ENCODE peak calls at places on chromosomes 5 and 9, in seven cellular contexts. V, W, I, J, L, T and Q are unnamed samples.

GRCh38 chr5:151284392-151284967 is 19.1 kb downstream of the SLC36A3 start:
- DNase-seq in V (no peak), W (no peak), I (no peak), J (no peak), L (no peak), T (no peak), Q (peak)

GRCh38 chr9:110871736-110872135 is 166.5 kb downstream of the LPAR1 start:
- DNase-seq in V (no peak), W (no peak), I (no peak), J (no peak), L (no peak), T (no peak), Q (no peak)

GRCh38 chr9:119005162-119005561 is 364.1 kb downstream of the BRINP1 start:
- DNase-seq in V (no peak), W (no peak), I (no peak), J (no peak), L (no peak), T (no peak), Q (no peak)

GRCh38 chr5:61321650-61322049 is 10.4 kb upstream of the ZSWIM6 start:
- DNase-seq in V (no peak), W (no peak), I (no peak), J (no peak), L (no peak), T (no peak), Q (no peak)

GRCh38 chr9:127216210-127216887 is 48.2 kb upstream of the GARNL3 start:
- DNase-seq in V (no peak), W (no peak), I (no peak), J (no peak), L (no peak), T (no peak), Q (no peak)

GRCh38 chr9:136943291-136944093 is 1.0 kb downstream of the FBXW5 start:
- DNase-seq in V (no peak), W (peak), I (peak), J (no peak), L (peak), T (peak), Q (peak)

GRCh38 chr5:1735320-1735970 is 64.2 kb downstream of the MRPL36 start:
- DNase-seq in V (no peak), W (no peak), I (peak), J (no peak), L (no peak), T (no peak), Q (no peak)

GRCh38 chr9:9753266-9753665 is 859.5 kb downstream of the PTPRD start:
- DNase-seq in V (no peak), W (no peak), I (no peak), J (no peak), L (no peak), T (no peak), Q (no peak)

GRCh38 chr5:4518924-4519660 is 621.0 kb upstream of the ADAMTS16 start:
- DNase-seq in V (no peak), W (no peak), I (no peak), J (no peak), L (no peak), T (no peak), Q (no peak)

GRCh38 chr9:36050472-36050871 is 13.8 kb downstream of the RECK start:
- DNase-seq in V (no peak), W (no peak), I (no peak), J (no peak), L (no peak), T (no peak), Q (no peak)

GRCh38 chr9:86093788-86094555 is 5.4 kb downstream of the GOLM1 start:
- DNase-seq in V (no peak), W (no peak), I (peak), J (no peak), L (peak), T (no peak), Q (peak)

GRCh38 chr5:124747770-124748686 is 1.6 kb upstream of the ZNF608 start:
- DNase-seq in V (no peak), W (no peak), I (no peak), J (no peak), L (no peak), T (no peak), Q (peak)
- TF ChIP-seq POLR2A in V (no peak), W (no peak), I (no peak), J (no peak), L (peak), T (no peak), Q (no peak)

GRCh38 chr9:4984171-4984570 is 901 bp upstream of the JAK2 start:
- DNase-seq in V (peak), W (no peak), I (no peak), J (no peak), L (no peak), T (no peak), Q (no peak)

GRCh38 chr9:4983541-4984165 is 1.4 kb upstream of the JAK2 start:
- DNase-seq in V (no peak), W (no peak), I (no peak), J (no peak), L (no peak), T (no peak), Q (no peak)

GRCh38 chr9:4986291-4986690 is 1.2 kb downstream of the JAK2 start:
- DNase-seq in V (no peak), W (no peak), I (no peak), J (no peak), L (no peak), T (no peak), Q (no peak)

GRCh38 chr9:4985376-4986266 is 549 bp downstream of the JAK2 start:
- DNase-seq in V (peak), W (no peak), I (peak), J (no peak), L (peak), T (peak), Q (peak)

DNA sequence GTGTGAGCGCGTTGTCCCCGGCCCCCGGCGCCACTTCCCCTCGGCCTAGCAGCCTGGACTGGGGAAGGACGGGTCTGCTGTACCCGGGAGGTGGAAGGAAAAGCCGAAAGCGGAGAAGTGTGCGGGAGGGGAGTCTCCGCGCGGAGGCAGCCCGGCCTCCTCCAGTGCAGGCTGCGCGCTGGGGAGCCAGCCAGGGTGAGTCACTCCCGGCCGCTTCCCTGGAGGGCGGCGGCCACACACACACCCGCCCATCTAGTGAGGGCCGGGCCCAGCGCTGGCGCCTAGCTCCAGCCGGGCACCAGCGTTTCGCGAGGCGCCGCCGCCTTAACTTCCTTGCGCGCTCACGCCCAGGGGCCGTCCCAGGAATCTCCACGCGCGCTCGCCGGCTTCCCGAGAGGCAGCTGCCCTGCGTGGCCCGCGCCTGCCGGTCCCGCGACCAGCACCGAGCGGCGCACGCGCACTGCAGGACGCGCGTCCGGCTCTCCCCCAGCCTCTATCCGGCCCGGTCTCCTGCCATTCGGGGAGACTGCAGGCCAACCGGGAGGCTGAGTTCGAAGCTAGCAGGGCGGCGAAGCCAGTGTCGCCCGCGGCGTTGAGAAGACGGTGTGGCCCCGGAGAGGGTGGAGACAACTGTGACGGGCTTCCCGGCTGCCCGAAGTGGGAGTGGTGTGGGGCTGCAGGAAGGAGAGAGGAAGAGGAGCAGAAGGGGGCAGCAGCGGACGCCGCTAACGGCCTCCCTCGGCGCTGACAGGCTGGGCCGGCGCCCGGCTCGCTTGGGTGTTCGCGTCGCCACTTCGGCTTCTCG is at the start of gene JAK2:
- DNase-seq in V (peak), W (peak), I (peak), J (peak), L (peak), T (peak), Q (peak)
- TF ChIP-seq POLR2A in V (peak), W (peak), I (no peak), J (peak), L (peak), T (peak), Q (peak)

GRCh38 chr5:54457094-54457531 is 1.6 kb downstream of the HSPB3 start:
- DNase-seq in V (peak), W (no peak), I (peak), J (no peak), L (peak), T (no peak), Q (no peak)
- TF ChIP-seq POLR2A in V (no peak), W (no peak), I (no peak), J (no peak), L (no peak), T (no peak), Q (no peak)

GRCh38 chr5:65366655-65367054 is 115.1 kb downstream of the ADAMTS6 start:
- DNase-seq in V (no peak), W (no peak), I (no peak), J (no peak), L (no peak), T (no peak), Q (no peak)
- TF ChIP-seq POLR2A in V (no peak), W (no peak), I (no peak), J (no peak), L (no peak), T (no peak), Q (no peak)

GRCh38 chr9:74950456-74950855 is 2.3 kb downstream of the C9orf40 start:
- DNase-seq in V (no peak), W (no peak), I (no peak), J (no peak), L (no peak), T (no peak), Q (peak)

GRCh38 chr9:74951107-74951720 is 1.5 kb downstream of the C9orf40 start:
- DNase-seq in V (no peak), W (no peak), I (no peak), J (no peak), L (no peak), T (no peak), Q (peak)

GRCh38 chr9:74953235-74953741 is 576 bp upstream of the C9orf40 start:
- DNase-seq in V (peak), W (no peak), I (no peak), J (no peak), L (no peak), T (no peak), Q (peak)

GRCh38 chr9:74951725-74952151 is 974 bp downstream of the C9orf40 start:
- DNase-seq in V (peak), W (no peak), I (peak), J (no peak), L (peak), T (peak), Q (peak)

GRCh38 chr9:74952281-74953151 is at the start of gene C9orf40:
- DNase-seq in V (peak), W (peak), I (peak), J (peak), L (peak), T (peak), Q (peak)
- TF ChIP-seq POLR2A in V (no peak), W (peak), I (no peak), J (peak), L (peak), T (no peak), Q (peak)

GRCh38 chr9:112699230-112699629 is 18.7 kb downstream of the INIP start:
- DNase-seq in V (no peak), W (no peak), I (no peak), J (no peak), L (no peak), T (no peak), Q (no peak)
- TF ChIP-seq POLR2A in V (no peak), W (no peak), I (no peak), J (no peak), L (no peak), T (no peak), Q (no peak)

GRCh38 chr5:10248378-10249260 is 1.1 kb downstream of the ATPSCKMT start:
- DNase-seq in V (no peak), W (no peak), I (no peak), J (no peak), L (no peak), T (peak), Q (peak)

GRCh38 chr5:10250804-10251276 is 760 bp downstream of the CCT5 start:
- DNase-seq in V (no peak), W (peak), I (no peak), J (no peak), L (no peak), T (no peak), Q (peak)

GRCh38 chr5:10253390-10253789 is 3.3 kb downstream of the CCT5 start:
- DNase-seq in V (no peak), W (no peak), I (no peak), J (no peak), L (no peak), T (no peak), Q (no peak)

GRCh38 chr5:10251409-10251808 is 1.3 kb downstream of the CCT5 start:
- DNase-seq in V (no peak), W (no peak), I (no peak), J (no peak), L (no peak), T (no peak), Q (peak)

GRCh38 chr5:10249948-10250803 is at the start of gene CCT5:
- DNase-seq in V (peak), W (peak), I (peak), J (peak), L (peak), T (peak), Q (peak)
- TF ChIP-seq POLR2A in V (no peak), W (peak), I (no peak), J (peak), L (peak), T (no peak), Q (peak)

GRCh38 chr5:141001854-141002666 is 35.8 kb downstream of the PCDHAC2 start:
- DNase-seq in V (peak), W (no peak), I (peak), J (peak), L (peak), T (no peak), Q (no peak)
- TF ChIP-seq POLR2A in V (no peak), W (no peak), I (no peak), J (peak), L (no peak), T (no peak), Q (no peak)